ENCODE peak calls at places on chromosomes 12 and 14, in six cellular contexts. S is H9, Y is foreskin fibroblast, U is T-cell, D is choroid plexus epithelial cell, L is ACHN. C is an unnamed sample.

GRCh38 chr12:132921685-132922084 is 34.3 kb upstream of the CHFR start:
- DNase-seq in L (peak; percentile 21), Y (no peak), U (no peak), S (no peak), D (no peak), C (no peak)

GRCh38 chr14:75831455-75831854 is 150.3 kb downstream of the TGFB3 start:
- DNase-seq in S (no peak), U (peak; percentile 34), D (peak; percentile 94), Y (peak; percentile 72), L (no peak), C (peak; percentile 59)

GRCh38 chr14:23183479-23183878 is at the start of gene SLC7A8:
- DNase-seq in D (no peak), L (no peak), S (peak; percentile 77), Y (no peak), U (peak; percentile 5), C (no peak)

GRCh38 chr14:101235042-101235871 is 326.0 kb upstream of the DIO3 start:
- DNase-seq in L (peak; percentile 55), S (peak; percentile 77), Y (peak; percentile 12), D (peak; percentile 67), U (no peak), C (peak; percentile 9)

GRCh38 chr12:115404761-115405470 is 720.9 kb upstream of the TBX3 start:
- DNase-seq in U (no peak), Y (peak; percentile 73), D (peak; percentile 77), L (peak; percentile 74), S (no peak), C (peak; percentile 61)

GRCh38 chr14:35412281-35413057 is 7.9 kb upstream of the NFKBIA start:
- DNase-seq in L (no peak), D (no peak), U (no peak), Y (no peak), S (no peak), C (no peak)

GRCh38 chr12:56029666-56030293 is 8.9 kb downstream of the IKZF4 start:
- DNase-seq in D (peak; percentile 78), U (no peak), L (peak; percentile 78), S (peak; percentile 48), Y (peak; percentile 60), C (peak; percentile 38)

GRCh38 chr12:25320123-25321006 is 69.6 kb upstream of the KRAS start:
- DNase-seq in D (no peak), L (no peak), U (no peak), S (no peak), Y (no peak), C (no peak)